ENCODE peak calls at places on chromosomes 7 and 10, in ten cellular contexts. One of them, this sample, is unnamed.

GRCh38 chr10:4533626-4534025 is 292.4 kb upstream of the AKR1E2 start:
- DNase-seq in mammary epithelial cell: peak; percentile 79
- DNase-seq in effector memory CD4-positive, alpha-beta T cell: no peak
- DNase-seq in body of pancreas: no peak
- DNase-seq in breast epithelium: no peak
- DNase-seq in heart right ventricle: no peak
- DNase-seq in CD4-positive, alpha-beta memory T cell: no peak
- DNase-seq in CD8-positive, alpha-beta memory T cell: no peak
- DNase-seq in fibroblast of lung: peak; percentile 60
- DNase-seq in pancreas: no peak
- DNase-seq in this sample: no peak

GRCh38 chr10:14822879-14823755 is 14.7 kb downstream of the CDNF start:
- DNase-seq in mammary epithelial cell: peak; percentile 12
- DNase-seq in effector memory CD4-positive, alpha-beta T cell: no peak
- DNase-seq in body of pancreas: peak; percentile 53
- DNase-seq in breast epithelium: no peak
- DNase-seq in heart right ventricle: no peak
- DNase-seq in CD4-positive, alpha-beta memory T cell: peak; percentile 43
- DNase-seq in CD8-positive, alpha-beta memory T cell: peak; percentile 28
- DNase-seq in fibroblast of lung: peak; percentile 70
- DNase-seq in pancreas: no peak
- DNase-seq in this sample: no peak

GRCh38 chr10:88194961-88195367 is 331.5 kb downstream of the PTEN start:
- DNase-seq in mammary epithelial cell: no peak
- DNase-seq in effector memory CD4-positive, alpha-beta T cell: no peak
- DNase-seq in body of pancreas: no peak
- DNase-seq in breast epithelium: no peak
- DNase-seq in heart right ventricle: no peak
- DNase-seq in CD4-positive, alpha-beta memory T cell: no peak
- DNase-seq in CD8-positive, alpha-beta memory T cell: no peak
- DNase-seq in fibroblast of lung: no peak
- DNase-seq in pancreas: no peak
- DNase-seq in this sample: no peak

GRCh38 chr10:30491204-30491603 is 57.2 kb downstream of the MAP3K8 start:
- DNase-seq in mammary epithelial cell: peak; percentile 82
- DNase-seq in effector memory CD4-positive, alpha-beta T cell: no peak
- DNase-seq in body of pancreas: peak; percentile 44
- DNase-seq in breast epithelium: no peak
- DNase-seq in heart right ventricle: no peak
- DNase-seq in CD4-positive, alpha-beta memory T cell: no peak
- DNase-seq in CD8-positive, alpha-beta memory T cell: no peak
- DNase-seq in fibroblast of lung: peak; percentile 91
- DNase-seq in pancreas: no peak
- DNase-seq in this sample: no peak

GRCh38 chr7:128176696-128177095 is 64.4 kb upstream of the LEP start:
- DNase-seq in mammary epithelial cell: peak; percentile 19
- DNase-seq in effector memory CD4-positive, alpha-beta T cell: no peak
- DNase-seq in body of pancreas: no peak
- DNase-seq in breast epithelium: no peak
- DNase-seq in heart right ventricle: no peak
- DNase-seq in CD4-positive, alpha-beta memory T cell: no peak
- DNase-seq in CD8-positive, alpha-beta memory T cell: no peak
- DNase-seq in fibroblast of lung: no peak
- DNase-seq in pancreas: no peak
- DNase-seq in this sample: no peak

GRCh38 chr7:116525298-116525912 is 569 bp downstream of the CAV1 start:
- DNase-seq in mammary epithelial cell: peak; percentile 37
- DNase-seq in effector memory CD4-positive, alpha-beta T cell: no peak
- DNase-seq in body of pancreas: no peak
- DNase-seq in breast epithelium: peak; percentile 32
- DNase-seq in heart right ventricle: peak; percentile 58
- DNase-seq in CD4-positive, alpha-beta memory T cell: peak; percentile 16
- DNase-seq in CD8-positive, alpha-beta memory T cell: no peak
- DNase-seq in fibroblast of lung: no peak
- DNase-seq in pancreas: peak; percentile 7
- DNase-seq in this sample: peak; percentile 81

GRCh38 chr10:125868372-125868975 is 12.6 kb downstream of the DHX32 start:
- DNase-seq in mammary epithelial cell: peak; percentile 48
- DNase-seq in effector memory CD4-positive, alpha-beta T cell: no peak
- DNase-seq in body of pancreas: peak; percentile 67
- DNase-seq in breast epithelium: no peak
- DNase-seq in heart right ventricle: no peak
- DNase-seq in CD4-positive, alpha-beta memory T cell: peak; percentile 5
- DNase-seq in CD8-positive, alpha-beta memory T cell: no peak
- DNase-seq in fibroblast of lung: peak; percentile 66
- DNase-seq in pancreas: no peak
- DNase-seq in this sample: no peak

GRCh38 chr7:22150221-22150620 is 204.5 kb upstream of the CDCA7L start:
- DNase-seq in mammary epithelial cell: no peak
- DNase-seq in effector memory CD4-positive, alpha-beta T cell: no peak
- DNase-seq in body of pancreas: no peak
- DNase-seq in breast epithelium: no peak
- DNase-seq in heart right ventricle: no peak
- DNase-seq in CD4-positive, alpha-beta memory T cell: no peak
- DNase-seq in CD8-positive, alpha-beta memory T cell: no peak
- DNase-seq in fibroblast of lung: peak; percentile 30
- DNase-seq in pancreas: no peak
- DNase-seq in this sample: no peak

GRCh38 chr7:157815061-157816022 is 478.5 kb downstream of the DNAJB6 start:
- DNase-seq in mammary epithelial cell: no peak
- DNase-seq in effector memory CD4-positive, alpha-beta T cell: no peak
- DNase-seq in body of pancreas: no peak
- DNase-seq in breast epithelium: no peak
- DNase-seq in heart right ventricle: no peak
- DNase-seq in CD4-positive, alpha-beta memory T cell: no peak
- DNase-seq in CD8-positive, alpha-beta memory T cell: no peak
- DNase-seq in fibroblast of lung: no peak
- DNase-seq in pancreas: no peak
- DNase-seq in this sample: peak; percentile 24

GRCh38 chr10:29757551-29758297 is 123.0 kb upstream of the SVIL start:
- DNase-seq in mammary epithelial cell: peak; percentile 99
- DNase-seq in effector memory CD4-positive, alpha-beta T cell: no peak
- DNase-seq in body of pancreas: peak; percentile 54
- DNase-seq in breast epithelium: no peak
- DNase-seq in heart right ventricle: no peak
- DNase-seq in CD4-positive, alpha-beta memory T cell: no peak
- DNase-seq in CD8-positive, alpha-beta memory T cell: no peak
- DNase-seq in fibroblast of lung: peak; percentile 39
- DNase-seq in pancreas: peak; percentile 41
- DNase-seq in this sample: no peak

GRCh38 chr10:129728905-129729540 is 235.1 kb downstream of the EBF3 start:
- DNase-seq in mammary epithelial cell: no peak
- DNase-seq in effector memory CD4-positive, alpha-beta T cell: no peak
- DNase-seq in body of pancreas: no peak
- DNase-seq in breast epithelium: no peak
- DNase-seq in heart right ventricle: no peak
- DNase-seq in CD4-positive, alpha-beta memory T cell: no peak
- DNase-seq in CD8-positive, alpha-beta memory T cell: no peak
- DNase-seq in fibroblast of lung: no peak
- DNase-seq in pancreas: no peak
- DNase-seq in this sample: no peak

GRCh38 chr10:75402486-75403143 is 1.1 kb upstream of the ZNF503 start:
- DNase-seq in mammary epithelial cell: peak; percentile 40
- DNase-seq in effector memory CD4-positive, alpha-beta T cell: no peak
- DNase-seq in body of pancreas: peak; percentile 58
- DNase-seq in breast epithelium: peak; percentile 21
- DNase-seq in heart right ventricle: peak; percentile 31
- DNase-seq in CD4-positive, alpha-beta memory T cell: no peak
- DNase-seq in CD8-positive, alpha-beta memory T cell: no peak
- DNase-seq in fibroblast of lung: no peak
- DNase-seq in pancreas: peak; percentile 54
- DNase-seq in this sample: peak; percentile 59

GRCh38 chr7:85052894-85053293 is 134.0 kb downstream of the SEMA3D start:
- DNase-seq in mammary epithelial cell: no peak
- DNase-seq in effector memory CD4-positive, alpha-beta T cell: no peak
- DNase-seq in body of pancreas: no peak
- DNase-seq in breast epithelium: no peak
- DNase-seq in heart right ventricle: no peak
- DNase-seq in CD4-positive, alpha-beta memory T cell: no peak
- DNase-seq in CD8-positive, alpha-beta memory T cell: no peak
- DNase-seq in fibroblast of lung: no peak
- DNase-seq in pancreas: no peak
- DNase-seq in this sample: no peak

GRCh38 chr10:117112220-117112619 is 25.9 kb downstream of the VAX1 start:
- DNase-seq in mammary epithelial cell: peak; percentile 12
- DNase-seq in effector memory CD4-positive, alpha-beta T cell: no peak
- DNase-seq in body of pancreas: no peak
- DNase-seq in breast epithelium: no peak
- DNase-seq in heart right ventricle: no peak
- DNase-seq in CD4-positive, alpha-beta memory T cell: no peak
- DNase-seq in CD8-positive, alpha-beta memory T cell: no peak
- DNase-seq in fibroblast of lung: no peak
- DNase-seq in pancreas: no peak
- DNase-seq in this sample: no peak

GRCh38 chr10:70078937-70079336 is 26.3 kb downstream of the MACROH2A2 start:
- DNase-seq in mammary epithelial cell: no peak
- DNase-seq in effector memory CD4-positive, alpha-beta T cell: no peak
- DNase-seq in body of pancreas: no peak
- DNase-seq in breast epithelium: no peak
- DNase-seq in heart right ventricle: no peak
- DNase-seq in CD4-positive, alpha-beta memory T cell: no peak
- DNase-seq in CD8-positive, alpha-beta memory T cell: no peak
- DNase-seq in fibroblast of lung: no peak
- DNase-seq in pancreas: no peak
- DNase-seq in this sample: no peak

GRCh38 chr7:112080441-112080840 is 125.8 kb downstream of the DOCK4 start:
- DNase-seq in mammary epithelial cell: peak; percentile 73
- DNase-seq in effector memory CD4-positive, alpha-beta T cell: no peak
- DNase-seq in body of pancreas: peak; percentile 61
- DNase-seq in breast epithelium: no peak
- DNase-seq in heart right ventricle: no peak
- DNase-seq in CD4-positive, alpha-beta memory T cell: no peak
- DNase-seq in CD8-positive, alpha-beta memory T cell: no peak
- DNase-seq in fibroblast of lung: peak; percentile 95
- DNase-seq in pancreas: no peak
- DNase-seq in this sample: no peak

GRCh38 chr10:501596-501995 is 187.9 kb downstream of the DIP2C start:
- DNase-seq in mammary epithelial cell: peak; percentile 70
- DNase-seq in effector memory CD4-positive, alpha-beta T cell: no peak
- DNase-seq in body of pancreas: no peak
- DNase-seq in breast epithelium: no peak
- DNase-seq in heart right ventricle: no peak
- DNase-seq in CD4-positive, alpha-beta memory T cell: no peak
- DNase-seq in CD8-positive, alpha-beta memory T cell: no peak
- DNase-seq in fibroblast of lung: peak; percentile 42
- DNase-seq in pancreas: no peak
- DNase-seq in this sample: no peak

GRCh38 chr10:132970641-132971438 is 28.5 kb upstream of the CFAP46 start:
- DNase-seq in mammary epithelial cell: no peak
- DNase-seq in effector memory CD4-positive, alpha-beta T cell: no peak
- DNase-seq in body of pancreas: no peak
- DNase-seq in breast epithelium: no peak
- DNase-seq in heart right ventricle: no peak
- DNase-seq in CD4-positive, alpha-beta memory T cell: no peak
- DNase-seq in CD8-positive, alpha-beta memory T cell: no peak
- DNase-seq in fibroblast of lung: no peak
- DNase-seq in pancreas: no peak
- DNase-seq in this sample: no peak

GRCh38 chr10:94879214-94879613 is 59.2 kb upstream of the CYP2C9 start:
- DNase-seq in mammary epithelial cell: no peak
- DNase-seq in effector memory CD4-positive, alpha-beta T cell: no peak
- DNase-seq in body of pancreas: no peak
- DNase-seq in breast epithelium: no peak
- DNase-seq in heart right ventricle: no peak
- DNase-seq in CD4-positive, alpha-beta memory T cell: no peak
- DNase-seq in CD8-positive, alpha-beta memory T cell: no peak
- DNase-seq in fibroblast of lung: no peak
- DNase-seq in pancreas: no peak
- DNase-seq in this sample: no peak
- H3K4me3 ChIP-seq in mammary epithelial cell: no peak overlapping the region
- H3K4me3 ChIP-seq in effector memory CD4-positive, alpha-beta T cell: no peak overlapping the region
- H3K4me3 ChIP-seq in body of pancreas: no peak overlapping the region
- H3K4me3 ChIP-seq in breast epithelium: no peak overlapping the region
- H3K4me3 ChIP-seq in heart right ventricle: no peak overlapping the region
- H3K4me3 ChIP-seq in CD4-positive, alpha-beta memory T cell: no peak overlapping the region
- H3K4me3 ChIP-seq in CD8-positive, alpha-beta memory T cell: no peak overlapping the region
- H3K4me3 ChIP-seq in fibroblast of lung: no peak overlapping the region
- H3K4me3 ChIP-seq in pancreas: no peak overlapping the region
- H3K4me3 ChIP-seq in this sample: no peak overlapping the region

GRCh38 chr7:57204411-57204811 is 72.2 kb upstream of the ZNF479 start:
- DNase-seq in mammary epithelial cell: no peak
- DNase-seq in effector memory CD4-positive, alpha-beta T cell: no peak
- DNase-seq in body of pancreas: no peak
- DNase-seq in breast epithelium: no peak
- DNase-seq in heart right ventricle: no peak
- DNase-seq in CD4-positive, alpha-beta memory T cell: no peak
- DNase-seq in CD8-positive, alpha-beta memory T cell: no peak
- DNase-seq in fibroblast of lung: no peak
- DNase-seq in pancreas: no peak
- DNase-seq in this sample: no peak
- H3K9me3 ChIP-seq in mammary epithelial cell: peaks cover 55% of the 10 kb centered on the region
- H3K9me3 ChIP-seq in effector memory CD4-positive, alpha-beta T cell: peaks cover 3% of the 10 kb centered on the region
- H3K9me3 ChIP-seq in body of pancreas: no peaks in the 10 kb centered on the region
- H3K9me3 ChIP-seq in breast epithelium: peaks cover 75% of the 10 kb centered on the region
- H3K9me3 ChIP-seq in heart right ventricle: no peaks in the 10 kb centered on the region
- H3K9me3 ChIP-seq in CD4-positive, alpha-beta memory T cell: peaks cover 7% of the 10 kb centered on the region
- H3K9me3 ChIP-seq in CD8-positive, alpha-beta memory T cell: no peaks in the 10 kb centered on the region
- H3K9me3 ChIP-seq in fibroblast of lung: no peaks in the 10 kb centered on the region
- H3K9me3 ChIP-seq in pancreas: no peaks in the 10 kb centered on the region
- H3K9me3 ChIP-seq in this sample: peaks cover 4% of the 10 kb centered on the region

DNA sequence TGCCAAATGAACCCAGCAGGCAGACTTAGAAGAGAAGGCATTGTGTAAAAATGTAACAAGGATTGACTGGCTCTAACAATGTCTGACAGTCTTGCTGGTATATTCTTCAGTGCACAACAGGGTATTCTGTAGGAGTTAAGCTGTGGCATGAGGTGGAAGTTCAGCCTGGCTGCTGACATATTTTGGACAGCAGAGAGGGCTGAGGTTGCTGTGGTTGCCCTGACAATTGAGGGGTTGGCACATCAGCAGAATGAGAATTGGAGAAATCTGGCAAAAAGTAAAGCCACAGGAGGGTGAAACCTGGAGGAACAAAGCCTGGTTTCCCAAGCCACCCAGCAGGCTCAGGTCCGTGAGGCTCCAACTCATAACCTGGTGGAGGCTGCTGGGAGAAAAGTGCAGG is 220.2 kb downstream of the JAZF1 start:
- DNase-seq in mammary epithelial cell: no peak
- DNase-seq in effector memory CD4-positive, alpha-beta T cell: no peak
- DNase-seq in body of pancreas: no peak
- DNase-seq in breast epithelium: no peak
- DNase-seq in heart right ventricle: no peak
- DNase-seq in CD4-positive, alpha-beta memory T cell: no peak
- DNase-seq in CD8-positive, alpha-beta memory T cell: no peak
- DNase-seq in fibroblast of lung: no peak
- DNase-seq in pancreas: no peak
- DNase-seq in this sample: no peak
- H3K36me3 ChIP-seq in mammary epithelial cell: no peaks in the 10 kb centered on the region
- H3K36me3 ChIP-seq in effector memory CD4-positive, alpha-beta T cell: no peaks in the 10 kb centered on the region
- H3K36me3 ChIP-seq in body of pancreas: no peaks in the 10 kb centered on the region
- H3K36me3 ChIP-seq in breast epithelium: no peaks in the 10 kb centered on the region
- H3K36me3 ChIP-seq in heart right ventricle: no peaks in the 10 kb centered on the region
- H3K36me3 ChIP-seq in CD4-positive, alpha-beta memory T cell: no peaks in the 10 kb centered on the region
- H3K36me3 ChIP-seq in CD8-positive, alpha-beta memory T cell: no peaks in the 10 kb centered on the region
- H3K36me3 ChIP-seq in fibroblast of lung: no peaks in the 10 kb centered on the region
- H3K36me3 ChIP-seq in pancreas: no peaks in the 10 kb centered on the region
- H3K36me3 ChIP-seq in this sample: no peaks in the 10 kb centered on the region

DNA sequence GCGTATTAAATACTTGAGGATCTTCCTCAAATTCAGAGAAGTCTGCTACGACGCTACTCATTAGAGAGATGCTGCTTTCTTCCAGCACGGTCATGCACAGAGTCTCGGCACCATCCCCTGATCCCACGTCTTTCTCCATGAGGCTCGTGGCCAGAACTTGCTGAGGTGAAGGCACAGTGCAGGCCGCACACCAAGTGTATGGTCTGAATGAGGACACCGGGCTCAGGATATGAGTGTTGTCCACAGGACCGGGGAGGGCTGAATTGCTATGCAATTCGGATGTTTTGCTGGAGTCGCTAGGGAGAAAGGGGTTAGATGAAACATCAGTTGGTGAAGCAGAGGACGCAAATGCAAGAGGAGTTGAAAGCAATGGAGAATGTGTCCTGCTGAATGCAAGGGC is 63.0 kb downstream of the KIAA1549 start:
- DNase-seq in mammary epithelial cell: no peak
- DNase-seq in effector memory CD4-positive, alpha-beta T cell: no peak
- DNase-seq in body of pancreas: no peak
- DNase-seq in breast epithelium: no peak
- DNase-seq in heart right ventricle: no peak
- DNase-seq in CD4-positive, alpha-beta memory T cell: no peak
- DNase-seq in CD8-positive, alpha-beta memory T cell: no peak
- DNase-seq in fibroblast of lung: no peak
- DNase-seq in pancreas: no peak
- DNase-seq in this sample: no peak
- H3K4me3 ChIP-seq in mammary epithelial cell: no peak overlapping the region
- H3K4me3 ChIP-seq in effector memory CD4-positive, alpha-beta T cell: no peak overlapping the region
- H3K4me3 ChIP-seq in body of pancreas: no peak overlapping the region
- H3K4me3 ChIP-seq in breast epithelium: no peak overlapping the region
- H3K4me3 ChIP-seq in heart right ventricle: no peak overlapping the region
- H3K4me3 ChIP-seq in CD4-positive, alpha-beta memory T cell: no peak overlapping the region
- H3K4me3 ChIP-seq in CD8-positive, alpha-beta memory T cell: no peak overlapping the region
- H3K4me3 ChIP-seq in fibroblast of lung: no peak overlapping the region
- H3K4me3 ChIP-seq in pancreas: no peak overlapping the region
- H3K4me3 ChIP-seq in this sample: no peak overlapping the region

This sample was measured in aorta.